ENCODE peak calls at places on chromosomes 5 and 9, in ten cellular contexts. O is HepG2, N is heart left ventricle, M is AG04449, K is fibroblast of mammary gland, P is MM.1S, C is A549, L is astrocyte of the spinal cord, X is left ventricle myocardium inferior, T is BE2C. G is an unnamed sample.
A peak's percentile ranks its signal among the peaks of the same experiment; 100 is the strongest.

GRCh38 chr5:121100931-121101330 is 636.8 kb downstream of the PRR16 start:
- DNase-seq in O (no peak), N (no peak), M (no peak), K (no peak), P (no peak), C (no peak), L (no peak), X (no peak), T (no peak), G (no peak)

GRCh38 chr9:122561446-122561845 is 8.5 kb downstream of the OR1N2 start:
- DNase-seq in O (no peak), N (no peak), M (no peak), K (no peak), P (no peak), C (no peak), L (no peak), X (no peak), T (no peak), G (no peak)

GRCh38 chr5:121366515-121366914 is 485.2 kb upstream of the FTMT start:
- DNase-seq in O (no peak), N (no peak), M (no peak), K (peak; percentile 48), P (no peak), C (peak; percentile 49), L (peak; percentile 45), X (no peak), T (no peak), G (peak; percentile 28)

GRCh38 chr9:128495804-128496417 is 8.6 kb upstream of the GLE1 start:
- DNase-seq in O (peak; percentile 70), N (no peak), M (no peak), K (peak; percentile 3), P (no peak), C (peak; percentile 52), L (no peak), X (no peak), T (no peak), G (no peak)

GRCh38 chr9:121299467-121300282 is 31.7 kb downstream of the GSN start:
- DNase-seq in O (no peak), N (peak; percentile 93), M (no peak), K (no peak), P (no peak), C (no peak), L (no peak), X (peak; percentile 93), T (no peak), G (peak; percentile 47)

GRCh38 chr9:84323777-84324317 is 16.7 kb downstream of the SLC28A3 start:
- DNase-seq in O (no peak), N (no peak), M (no peak), K (no peak), P (no peak), C (no peak), L (no peak), X (no peak), T (no peak), G (no peak)

GRCh38 chr5:122400961-122401360 is 88.9 kb downstream of the SNCAIP start:
- DNase-seq in O (no peak), N (no peak), M (no peak), K (no peak), P (no peak), C (no peak), L (no peak), X (no peak), T (no peak), G (no peak)

GRCh38 chr9:38417003-38417965 is 7.0 kb downstream of the IGFBPL1 start:
- DNase-seq in O (peak; percentile 38), N (no peak), M (no peak), K (peak; percentile 13), P (no peak), C (peak; percentile 48), L (no peak), X (no peak), T (peak; percentile 71), G (no peak)

GRCh38 chr9:108444400-108445358 is 411.1 kb downstream of the ACTL7B start:
- DNase-seq in O (peak; percentile 72), N (no peak), M (peak; percentile 82), K (peak; percentile 97), P (no peak), C (peak; percentile 30), L (peak; percentile 86), X (no peak), T (no peak), G (peak; percentile 91)

GRCh38 chr9:19634881-19635280 is 154.0 kb downstream of the SLC24A2 start:
- DNase-seq in O (no peak), N (no peak), M (no peak), K (no peak), P (no peak), C (no peak), L (no peak), X (no peak), T (no peak), G (no peak)

DNA sequence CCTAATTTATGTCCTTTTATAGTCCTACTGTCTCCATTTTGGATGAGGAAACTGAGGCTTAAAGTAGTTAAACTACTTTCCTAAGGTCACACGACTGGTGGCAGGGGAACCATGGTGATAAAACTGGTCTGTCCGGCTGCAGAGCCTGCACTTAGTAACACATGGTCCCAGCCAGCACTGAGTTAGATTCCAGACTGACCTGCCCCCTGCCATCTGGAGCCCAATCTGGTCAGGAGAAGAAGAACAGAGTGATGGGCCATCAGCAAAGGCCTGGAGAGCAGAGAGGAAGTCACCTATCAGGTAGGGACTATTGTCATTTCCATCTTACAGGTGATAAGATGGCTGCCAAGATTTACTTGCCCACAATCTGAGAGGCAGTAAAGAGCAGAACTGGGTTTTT is 86.6 kb upstream of the SLC25A48 start:
- DNase-seq in O (no peak), N (no peak), M (no peak), K (no peak), P (no peak), C (no peak), L (no peak), X (no peak), T (no peak), G (no peak)
- TF ChIP-seq CTCF in O (no peak), N (no peak), M (no peak), K (no peak), P (no peak), C (no peak), L (no peak), X (no peak), T (no peak), G (no peak)

DNA sequence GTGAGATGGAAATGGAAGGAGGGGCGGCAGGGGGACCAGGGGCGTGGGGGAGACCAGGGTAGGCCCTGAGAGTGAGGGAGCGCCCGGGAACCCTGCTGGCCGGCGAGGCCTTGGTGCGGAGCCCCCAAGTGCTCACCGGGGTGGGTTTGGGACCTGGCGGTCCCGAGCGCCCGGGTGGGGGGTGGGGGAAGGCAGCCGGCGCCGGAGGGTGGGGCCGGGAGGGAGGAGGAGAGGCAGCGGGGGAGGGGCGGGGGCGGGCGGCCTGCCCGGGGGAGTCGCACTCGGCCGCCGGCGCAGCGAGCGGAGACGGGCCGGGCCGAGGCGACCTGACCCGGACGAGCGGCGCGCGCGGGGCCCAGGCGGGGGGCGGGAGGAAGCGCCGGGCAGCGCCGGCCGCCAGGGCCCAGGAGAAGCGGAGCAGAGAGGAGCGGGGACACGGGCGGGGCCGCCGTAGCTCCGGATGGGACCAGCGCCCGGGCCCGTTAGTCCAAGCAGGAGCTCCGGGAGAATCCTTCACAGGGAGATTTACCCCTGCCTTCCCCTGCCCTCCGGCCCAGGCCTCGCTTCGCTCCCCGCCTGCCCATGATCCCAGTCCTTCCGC is at the start of gene NPR2:
- DNase-seq in O (no peak), N (peak; percentile 69), M (no peak), K (no peak), P (no peak), C (no peak), L (no peak), X (peak; percentile 55), T (peak; percentile 48), G (peak; percentile 30)
- H3K4me3 ChIP-seq in O (no peak within 1 kb of the TSS), N (peak within 1 kb of the TSS; percentile 68), M (peak within 1 kb of the TSS; percentile 64), K (peak within 1 kb of the TSS; percentile 57), P (no peak within 1 kb of the TSS), C (no peak within 1 kb of the TSS), L (peak within 1 kb of the TSS; percentile 53), X (peak within 1 kb of the TSS; percentile 78), T (peak within 1 kb of the TSS; percentile 57), G (peak within 1 kb of the TSS; percentile 57)

GRCh38 chr9:6351757-6352156 is 23.6 kb downstream of the TPD52L3 start:
- DNase-seq in O (no peak), N (no peak), M (no peak), K (no peak), P (no peak), C (no peak), L (no peak), X (no peak), T (no peak), G (no peak)

GRCh38 chr9:6356904-6357303 is 28.7 kb downstream of the TPD52L3 start:
- DNase-seq in O (no peak), N (no peak), M (no peak), K (peak; percentile 10), P (no peak), C (no peak), L (no peak), X (no peak), T (no peak), G (no peak)

GRCh38 chr9:6354072-6354686 is 26.0 kb downstream of the TPD52L3 start:
- DNase-seq in O (peak; percentile 61), N (no peak), M (no peak), K (peak; percentile 80), P (peak; percentile 67), C (peak; percentile 69), L (peak; percentile 78), X (no peak), T (no peak), G (peak; percentile 86)

GRCh38 chr9:6355728-6356127 is 27.6 kb downstream of the TPD52L3 start:
- DNase-seq in O (no peak), N (no peak), M (no peak), K (peak; percentile 80), P (no peak), C (no peak), L (peak; percentile 69), X (no peak), T (no peak), G (peak; percentile 51)

GRCh38 chr9:6356441-6356840 is 28.3 kb downstream of the TPD52L3 start:
- DNase-seq in O (no peak), N (no peak), M (no peak), K (peak; percentile 19), P (no peak), C (no peak), L (no peak), X (no peak), T (no peak), G (no peak)
- TF ChIP-seq CTCF in O (no peak), N (no peak), M (no peak), K (no peak), P (no peak), C (no peak), L (no peak), X (no peak), T (no peak), G (no peak)

DNA sequence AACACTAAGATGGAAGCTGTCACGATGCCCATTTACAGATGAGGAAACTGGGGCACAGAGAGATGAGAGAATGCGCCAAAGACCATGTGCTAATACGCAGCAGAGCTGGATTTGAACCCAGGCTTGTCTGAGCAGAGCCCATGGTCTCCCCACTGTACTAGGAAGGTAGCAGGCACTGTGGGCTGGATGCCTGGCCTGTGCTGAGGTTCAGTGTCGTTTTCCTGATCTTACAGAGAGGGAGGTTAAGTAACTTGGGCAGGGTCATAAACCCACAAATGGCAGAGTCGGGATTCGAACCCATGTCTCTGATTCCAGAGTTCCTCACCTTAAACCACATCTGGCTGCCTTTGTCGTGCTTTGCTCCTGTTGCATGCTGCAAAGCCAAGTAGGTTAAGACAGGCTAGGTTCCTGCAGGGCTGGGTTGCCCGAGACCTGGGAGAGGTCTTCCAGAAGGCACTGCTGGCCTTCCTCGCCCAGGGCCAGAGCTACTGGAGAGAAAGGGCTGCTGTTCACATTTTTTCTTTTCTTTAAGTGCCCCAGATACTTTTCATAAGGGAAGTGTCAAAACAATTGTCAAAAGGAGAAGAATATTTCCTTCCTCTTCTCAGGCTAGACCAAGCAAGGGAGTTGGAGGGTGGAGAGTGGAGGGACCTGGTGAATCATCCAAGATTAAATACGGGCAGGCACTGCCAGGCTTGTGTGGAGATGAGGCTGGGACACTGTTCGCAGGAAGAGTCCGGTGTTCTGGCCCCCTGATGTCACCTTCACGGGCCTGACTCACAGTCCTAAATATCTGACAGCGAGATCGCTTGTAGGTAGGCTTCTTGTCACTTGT is 3.2 kb downstream of the NEK6 start:
- DNase-seq in O (peak; percentile 61), N (peak; percentile 64), M (no peak), K (peak; percentile 68), P (no peak), C (peak; percentile 73), L (peak; percentile 73), X (no peak), T (no peak), G (peak; percentile 80)
- H3K4me3 ChIP-seq in O (peak overlapping the region; percentile 26), N (no peak overlapping the region), M (peak overlapping the region; percentile 29), K (peak overlapping the region; percentile 22), P (no peak overlapping the region), C (no peak overlapping the region), L (peak overlapping the region; percentile 28), X (peak overlapping the region; percentile 84), T (no peak overlapping the region), G (peak overlapping the region; percentile 91)

G was measured in fibroblast of pulmonary artery.